ENCODE peak calls at places on chromosome 18, in nine cellular contexts. D, A, G, T, Z, X, R, U and S are unnamed samples.

GRCh38 chr18:49273201-49273880 is 187.1 kb downstream of the DYM start:
- DNase-seq in D (no peak), A (no peak), G (no peak), T (no peak), Z (no peak), X (no peak), R (no peak), U (no peak), S (peak)

GRCh38 chr18:35110554-35111058 is 69.4 kb downstream of the MAPRE2 start:
- DNase-seq in D (no peak), A (no peak), G (no peak), T (no peak), Z (no peak), X (peak), R (no peak), U (no peak), S (no peak)

GRCh38 chr18:65039578-65039977 is 711.2 kb upstream of the CDH7 start:
- DNase-seq in D (no peak), A (no peak), G (no peak), T (no peak), Z (no peak), X (no peak), R (no peak), U (no peak), S (no peak)

GRCh38 chr18:13019301-13019700 is 28.1 kb downstream of the CEP192 start:
- DNase-seq in D (no peak), A (no peak), G (no peak), T (no peak), Z (no peak), X (no peak), R (no peak), U (no peak), S (no peak)

GRCh38 chr18:30248061-30248460 is 794.5 kb downstream of the DSC3 start:
- DNase-seq in D (no peak), A (no peak), G (no peak), T (no peak), Z (no peak), X (no peak), R (no peak), U (no peak), S (no peak)

GRCh38 chr18:11859903-11860407 is 8.7 kb downstream of the CHMP1B start:
- DNase-seq in D (no peak), A (no peak), G (no peak), T (no peak), Z (no peak), X (peak), R (peak), U (no peak), S (no peak)

GRCh38 chr18:76056467-76057194 is 438.4 kb downstream of the ZNF516 start:
- DNase-seq in D (no peak), A (no peak), G (no peak), T (no peak), Z (peak), X (no peak), R (no peak), U (no peak), S (peak)

GRCh38 chr18:11909081-11909410 is 929 bp upstream of the MPPE1 start:
- DNase-seq in D (peak), A (no peak), G (no peak), T (no peak), Z (no peak), X (peak), R (no peak), U (no peak), S (peak)

GRCh38 chr18:51168960-51169662 is 28.4 kb downstream of the MEX3C start:
- DNase-seq in D (no peak), A (no peak), G (no peak), T (no peak), Z (no peak), X (no peak), R (no peak), U (no peak), S (no peak)

GRCh38 chr18:48022531-48023330 is 92.3 kb upstream of the SMAD2 start:
- DNase-seq in D (peak), A (no peak), G (no peak), T (peak), Z (peak), X (peak), R (no peak), U (no peak), S (no peak)

GRCh38 chr18:12659904-12660605 is 2.1 kb upstream of the SPIRE1 start:
- DNase-seq in D (peak), A (peak), G (peak), T (peak), Z (no peak), X (peak), R (no peak), U (peak), S (peak)

GRCh38 chr18:21393986-21394385 is 152.0 kb downstream of the GREB1L start:
- DNase-seq in D (no peak), A (no peak), G (no peak), T (no peak), Z (no peak), X (no peak), R (no peak), U (no peak), S (no peak)

GRCh38 chr18:21391074-21391673 is 149.1 kb downstream of the GREB1L start:
- DNase-seq in D (peak), A (no peak), G (no peak), T (no peak), Z (no peak), X (peak), R (no peak), U (no peak), S (no peak)

GRCh38 chr18:21389903-21390302 is 147.9 kb downstream of the GREB1L start:
- DNase-seq in D (no peak), A (no peak), G (no peak), T (no peak), Z (no peak), X (no peak), R (no peak), U (no peak), S (no peak)

GRCh38 chr18:21386523-21387240 is 144.7 kb downstream of the GREB1L start:
- DNase-seq in D (no peak), A (no peak), G (no peak), T (no peak), Z (no peak), X (no peak), R (no peak), U (no peak), S (no peak)

DNA sequence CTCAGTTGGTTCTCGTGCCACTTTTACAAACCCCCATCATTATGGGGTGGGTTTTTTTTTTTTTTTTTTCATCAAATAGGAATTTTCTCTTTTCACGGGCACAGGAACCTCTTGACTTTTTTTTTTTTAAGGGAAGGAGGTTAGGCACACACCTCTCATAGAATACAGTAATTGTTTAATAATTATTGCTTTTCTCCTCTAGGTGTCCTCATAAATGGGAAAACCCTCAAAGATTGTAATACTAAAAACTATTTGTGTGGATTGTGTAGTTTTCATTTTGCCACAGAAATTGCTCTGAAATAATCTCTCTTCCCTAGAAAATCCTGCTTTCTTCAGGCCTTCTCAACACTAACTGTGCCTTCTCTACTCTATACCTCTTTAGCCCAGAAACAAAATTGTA is 147.3 kb downstream of the GREB1L start:
- DNase-seq in D (no peak), A (no peak), G (no peak), T (no peak), Z (no peak), X (no peak), R (no peak), U (no peak), S (no peak)
- TF ChIP-seq CTCF in D (peak), A (no peak), G (no peak), T (peak), Z (no peak), X (peak), R (no peak), U (no peak), S (no peak)

DNA sequence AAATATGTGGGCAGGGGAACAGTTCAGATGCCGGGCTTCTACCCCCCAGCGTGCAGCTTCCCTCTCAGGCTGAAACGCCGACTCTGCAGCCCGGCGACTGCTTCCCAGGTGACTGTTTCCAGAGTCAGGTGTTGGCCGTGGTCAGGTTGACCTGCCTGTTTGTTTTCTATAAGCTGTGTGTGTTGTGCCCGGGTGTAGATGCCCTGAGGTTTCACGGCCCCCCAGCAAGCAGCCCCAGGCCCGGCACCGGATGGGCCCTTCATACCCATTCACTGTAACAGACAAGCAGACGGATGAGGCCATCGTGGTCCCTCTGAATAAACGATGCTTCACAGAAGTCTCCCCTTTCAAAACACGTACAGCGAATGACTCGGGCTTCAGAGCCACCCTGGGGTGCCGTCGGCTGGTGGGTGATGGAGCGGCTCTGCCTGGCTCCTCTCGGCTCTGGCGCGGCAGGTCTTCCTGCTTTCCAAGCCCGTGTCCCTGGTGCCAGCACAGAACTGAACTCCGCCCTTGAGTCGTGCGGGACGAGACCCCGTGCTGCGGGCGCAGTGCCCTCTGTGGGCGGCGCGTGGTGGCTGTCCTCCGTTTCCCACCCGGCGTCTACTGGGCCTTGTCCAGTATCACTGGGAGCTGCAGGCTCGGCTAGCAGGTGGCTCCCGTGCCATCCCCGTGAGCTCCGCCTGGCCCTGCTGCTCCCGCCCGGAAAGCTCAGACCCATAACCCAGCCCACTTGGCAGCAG is 15.0 kb upstream of the KCNG2 start:
- DNase-seq in D (no peak), A (no peak), G (no peak), T (no peak), Z (peak), X (no peak), R (peak), U (no peak), S (peak)
- TF ChIP-seq CTCF in D (no peak), A (no peak), G (no peak), T (no peak), Z (no peak), X (no peak), R (no peak), U (no peak), S (no peak)

DNA sequence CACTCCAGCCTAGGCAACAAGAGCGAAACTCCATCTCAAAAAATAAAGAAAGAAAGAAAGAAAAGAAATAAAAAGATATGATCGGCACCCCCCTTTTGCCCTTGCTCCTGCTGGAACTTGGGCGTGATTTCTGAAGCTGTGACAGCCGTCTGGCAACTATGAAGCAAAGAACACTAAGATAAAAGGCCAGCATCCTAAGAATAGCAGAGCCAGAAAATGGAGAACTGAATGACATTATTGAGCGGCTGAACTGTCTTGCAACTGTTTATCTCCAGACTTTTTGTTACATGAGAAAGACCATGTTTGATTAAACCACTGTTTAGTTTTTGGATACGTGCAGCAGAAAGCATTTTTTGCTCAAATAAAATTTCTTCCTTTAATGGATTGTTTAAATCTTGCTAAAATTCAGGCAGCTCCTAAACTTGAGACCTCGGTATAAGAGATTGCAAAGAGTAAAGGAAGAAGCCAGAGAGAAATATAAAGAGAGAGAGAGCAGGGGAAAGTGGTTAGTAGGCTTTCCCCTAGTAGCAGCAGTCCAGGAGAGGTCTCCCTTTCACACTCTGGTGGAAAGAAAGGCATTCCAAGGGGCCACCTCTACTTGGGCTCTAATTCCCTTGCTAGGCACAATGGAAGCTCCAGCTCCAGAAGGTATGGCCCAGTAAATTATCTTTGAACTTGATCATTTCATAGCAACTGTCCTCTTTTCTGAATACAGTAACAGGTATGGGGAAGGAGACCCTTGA is 8.2 kb upstream of the MBD2 start:
- DNase-seq in D (no peak), A (no peak), G (no peak), T (no peak), Z (no peak), X (no peak), R (no peak), U (no peak), S (no peak)
- TF ChIP-seq CTCF in D (peak), A (no peak), G (no peak), T (no peak), Z (no peak), X (no peak), R (no peak), U (no peak), S (no peak)

GRCh38 chr18:63119647-63120046 is 199.9 kb downstream of the BCL2 start:
- DNase-seq in D (peak), A (no peak), G (peak), T (no peak), Z (no peak), X (peak), R (no peak), U (no peak), S (peak)
- TF ChIP-seq CTCF in D (peak), A (peak), G (no peak), T (peak), Z (no peak), X (peak), R (no peak), U (peak), S (no peak)